ENCODE peak calls at places on chromosomes 16 and 17, in four cellular contexts. V, E, Q and R are unnamed samples.

GRCh38 chr16:4373909-4374742 is 2.5 kb downstream of the VASN start:
- DNase-seq in V (no peak), E (peak), Q (peak), R (no peak)

GRCh38 chr17:79844869-79845600 is 5.8 kb upstream of the CBX4 start:
- DNase-seq in V (peak), E (peak), Q (peak), R (peak)

GRCh38 chr16:56102159-56102798 is 89.0 kb upstream of the GNAO1 start:
- DNase-seq in V (no peak), E (peak), Q (peak), R (no peak)

GRCh38 chr17:58172369-58173071 is 5.7 kb downstream of the OR4D2 start:
- DNase-seq in V (peak), E (no peak), Q (peak), R (peak)

GRCh38 chr16:1413684-1414531 is 596 bp downstream of the UNKL start:
- DNase-seq in V (peak), E (no peak), Q (peak), R (peak)

GRCh38 chr17:65292430-65292829 is 155.3 kb downstream of the RGS9 start:
- DNase-seq in V (no peak), E (no peak), Q (no peak), R (peak)

GRCh38 chr17:64304512-64304911 is 41.5 kb upstream of the TEX2 start:
- DNase-seq in V (no peak), E (no peak), Q (no peak), R (no peak)

GRCh38 chr17:48850792-48851325 is 20.0 kb downstream of the CALCOCO2 start:
- DNase-seq in V (no peak), E (no peak), Q (no peak), R (peak)

GRCh38 chr16:81170824-81171223 is 67.7 kb upstream of the BCO1 start:
- DNase-seq in V (no peak), E (no peak), Q (peak), R (no peak)

GRCh38 chr17:45013021-45013997 is 38.1 kb downstream of the DCAKD start:
- DNase-seq in V (no peak), E (peak), Q (no peak), R (no peak)

GRCh38 chr17:76147211-76148014 is 6.4 kb upstream of the FOXJ1 start:
- DNase-seq in V (peak), E (peak), Q (no peak), R (no peak)